ENCODE peak calls at places on chromosomes 7 and 10, in four cellular contexts. Y is iris pigment epithelial cell, L is Right ventricle myocardium superior, Z is HTR-8/SVneo. T is an unnamed sample.

GRCh38 chr10:68340358-68341080 is 7.8 kb upstream of the PBLD start:
- DNase-seq in Y (no peak), L (no peak), Z (no peak), T (no peak)

GRCh38 chr10:92239185-92239599 is 51.7 kb downstream of the CPEB3 start:
- DNase-seq in Y (no peak), L (no peak), Z (no peak), T (no peak)

GRCh38 chr7:13742126-13742525 is 247.3 kb downstream of the ETV1 start:
- DNase-seq in Y (peak), L (no peak), Z (peak), T (no peak)

GRCh38 chr10:47225186-47225927 is 74.6 kb upstream of the GDF10 start:
- DNase-seq in Y (no peak), L (no peak), Z (no peak), T (no peak)

GRCh38 chr7:159099711-159100231 is 44.9 kb downstream of the VIPR2 start:
- DNase-seq in Y (no peak), L (peak), Z (no peak), T (no peak)

GRCh38 chr10:10871312-10871711 is 146.4 kb upstream of the CELF2 start:
- DNase-seq in Y (no peak), L (no peak), Z (no peak), T (no peak)

GRCh38 chr10:125797999-125798662 is 22.5 kb upstream of the MMP21 start:
- DNase-seq in Y (no peak), L (no peak), Z (no peak), T (no peak)

GRCh38 chr7:125747966-125748365 is 818.3 kb upstream of the POT1 start:
- DNase-seq in Y (no peak), L (no peak), Z (no peak), T (no peak)

GRCh38 chr7:34596887-34597286 is 61.1 kb upstream of the NPSR1 start:
- DNase-seq in Y (peak), L (no peak), Z (no peak), T (no peak)

GRCh38 chr7:95716357-95717122 is 55.8 kb upstream of the DYNC1I1 start:
- DNase-seq in Y (no peak), L (no peak), Z (no peak), T (no peak)

T was measured in GM10248.